ENCODE peak calls at places on chromosomes 6 and 20, in nine cellular contexts. G, R, Z, Y, J, H, C, F and B are unnamed samples.

GRCh38 chr6:30752164-30752927 is 8.0 kb upstream of the IER3 start:
- DNase-seq in G (no peak), R (peak), Z (no peak), Y (peak), J (no peak), H (peak), C (peak), F (peak), B (peak)

GRCh38 chr20:61246269-61246668 is 5.8 kb upstream of the CDH4 start:
- DNase-seq in G (peak), R (no peak), Z (no peak), Y (no peak), J (no peak), H (no peak), C (no peak), F (no peak), B (no peak)

GRCh38 chr6:2244261-2245102 is 923 bp downstream of the GMDS start:
- DNase-seq in G (peak), R (no peak), Z (no peak), Y (no peak), J (no peak), H (no peak), C (no peak), F (no peak), B (no peak)

GRCh38 chr6:166910601-166911000 is 45.7 kb downstream of the RNASET2 start:
- DNase-seq in G (no peak), R (no peak), Z (no peak), Y (no peak), J (no peak), H (no peak), C (no peak), F (no peak), B (no peak)

GRCh38 chr6:2209226-2209809 is 36.1 kb downstream of the GMDS start:
- DNase-seq in G (peak), R (peak), Z (no peak), Y (no peak), J (peak), H (no peak), C (no peak), F (no peak), B (no peak)

GRCh38 chr6:111922454-111923297 is 49.4 kb upstream of the FYN start:
- DNase-seq in G (no peak), R (peak), Z (no peak), Y (no peak), J (no peak), H (no peak), C (peak), F (no peak), B (peak)

GRCh38 chr20:61932711-61933480 is 132.8 kb downstream of the TAF4 start:
- DNase-seq in G (peak), R (no peak), Z (no peak), Y (no peak), J (no peak), H (no peak), C (no peak), F (no peak), B (no peak)

GRCh38 chr6:153001767-153002612 is 519 bp downstream of the MTRF1L start:
- DNase-seq in G (peak), R (no peak), Z (no peak), Y (no peak), J (no peak), H (no peak), C (peak), F (no peak), B (no peak)

GRCh38 chr20:59559863-59560262 is 44.5 kb upstream of the PHACTR3 start:
- DNase-seq in G (no peak), R (no peak), Z (no peak), Y (no peak), J (no peak), H (no peak), C (no peak), F (no peak), B (no peak)

GRCh38 chr20:50915424-50915823 is 15.8 kb downstream of the ADNP start:
- DNase-seq in G (no peak), R (peak), Z (no peak), Y (no peak), J (no peak), H (no peak), C (peak), F (no peak), B (no peak)

GRCh38 chr20:23659989-23660837 is 22.5 kb upstream of the CST3 start:
- DNase-seq in G (no peak), R (peak), Z (no peak), Y (no peak), J (no peak), H (no peak), C (peak), F (no peak), B (peak)

GRCh38 chr6:148700713-148701392 is 46.0 kb upstream of the UST start:
- DNase-seq in G (no peak), R (peak), Z (no peak), Y (no peak), J (no peak), H (no peak), C (peak), F (no peak), B (no peak)

GRCh38 chr6:92024071-92024470 is 1395.3 kb downstream of the EPHA7 start:
- DNase-seq in G (no peak), R (no peak), Z (no peak), Y (no peak), J (no peak), H (no peak), C (no peak), F (no peak), B (no peak)

GRCh38 chr6:35694462-35694861 is 5.7 kb upstream of the FKBP5 start:
- DNase-seq in G (no peak), R (peak), Z (no peak), Y (no peak), J (no peak), H (no peak), C (no peak), F (no peak), B (no peak)

GRCh38 chr20:23349338-23350006 is 1.1 kb upstream of the NXT1 start:
- DNase-seq in G (no peak), R (no peak), Z (no peak), Y (peak), J (no peak), H (no peak), C (no peak), F (no peak), B (no peak)

GRCh38 chr6:36519352-36519751 is 27.9 kb downstream of the STK38 start:
- DNase-seq in G (no peak), R (no peak), Z (no peak), Y (no peak), J (no peak), H (no peak), C (no peak), F (no peak), B (no peak)

GRCh38 chr6:33276581-33276863 is 401 bp upstream of the B3GALT4 start:
- DNase-seq in G (no peak), R (no peak), Z (no peak), Y (no peak), J (no peak), H (no peak), C (no peak), F (no peak), B (no peak)

GRCh38 chr6:131657630-131658111 is 20.6 kb downstream of the ENPP3 start:
- DNase-seq in G (no peak), R (peak), Z (no peak), Y (no peak), J (no peak), H (no peak), C (peak), F (no peak), B (no peak)

GRCh38 chr6:109918227-109918626 is 59.9 kb upstream of the GPR6 start:
- DNase-seq in G (no peak), R (no peak), Z (no peak), Y (no peak), J (no peak), H (no peak), C (no peak), F (no peak), B (no peak)

GRCh38 chr20:62052842-62053464 is 12.7 kb downstream of the TAF4 start:
- DNase-seq in G (peak), R (no peak), Z (no peak), Y (no peak), J (no peak), H (no peak), C (no peak), F (no peak), B (no peak)

GRCh38 chr6:106858653-106859092 is 115.9 kb downstream of the CD24 start:
- DNase-seq in G (no peak), R (peak), Z (no peak), Y (no peak), J (no peak), H (no peak), C (peak), F (peak), B (no peak)

GRCh38 chr6:63440057-63440456 is 120.3 kb upstream of the LGSN start:
- DNase-seq in G (peak), R (no peak), Z (no peak), Y (no peak), J (peak), H (no peak), C (no peak), F (no peak), B (no peak)

GRCh38 chr6:25898289-25898977 is 24.4 kb upstream of the SLC17A3 start:
- DNase-seq in G (peak), R (no peak), Z (no peak), Y (no peak), J (no peak), H (no peak), C (no peak), F (no peak), B (no peak)

GRCh38 chr6:34143884-34144580 is 1.9 kb downstream of the GRM4 start:
- DNase-seq in G (no peak), R (no peak), Z (no peak), Y (no peak), J (peak), H (peak), C (no peak), F (no peak), B (peak)

GRCh38 chr6:36947570-36948351 is 6.8 kb upstream of the PI16 start:
- DNase-seq in G (no peak), R (no peak), Z (no peak), Y (no peak), J (no peak), H (no peak), C (no peak), F (no peak), B (no peak)

GRCh38 chr6:71250050-71250689 is 38.4 kb upstream of the OGFRL1 start:
- DNase-seq in G (no peak), R (peak), Z (no peak), Y (peak), J (no peak), H (no peak), C (peak), F (peak), B (no peak)